ENCODE peak calls at places on chromosome 15, in seven cellular contexts. R, Y, V, S, M, T and H are unnamed samples.

GRCh38 chr15:89822951-89823701 is 8.5 kb upstream of the ANPEP start:
- DNase-seq in R (no peak), Y (peak), V (peak), S (peak), M (no peak), T (no peak), H (no peak)

GRCh38 chr15:74845581-74845980 is 2.6 kb upstream of the ULK3 start:
- DNase-seq in R (no peak), Y (no peak), V (no peak), S (no peak), M (no peak), T (no peak), H (no peak)

GRCh38 chr15:90539789-90540188 is 10.1 kb downstream of the CRTC3 start:
- DNase-seq in R (no peak), Y (no peak), V (no peak), S (no peak), M (no peak), T (no peak), H (no peak)

GRCh38 chr15:77568014-77568959 is 64.4 kb downstream of the LINGO1 start:
- DNase-seq in R (no peak), Y (no peak), V (no peak), S (no peak), M (no peak), T (no peak), H (no peak)

GRCh38 chr15:35690698-35691116 is 144.7 kb upstream of the DPH6 start:
- DNase-seq in R (no peak), Y (no peak), V (peak), S (no peak), M (no peak), T (no peak), H (peak)

GRCh38 chr15:74173545-74174215 is at the start of gene ISLR:
- DNase-seq in R (no peak), Y (peak), V (peak), S (no peak), M (no peak), T (no peak), H (no peak)

GRCh38 chr15:97235285-97235985 is 725.1 kb upstream of the ARRDC4 start:
- DNase-seq in R (peak), Y (peak), V (peak), S (peak), M (peak), T (peak), H (peak)

GRCh38 chr15:76163429-76164020 is 103.7 kb downstream of the TMEM266 start:
- DNase-seq in R (no peak), Y (no peak), V (peak), S (peak), M (no peak), T (no peak), H (peak)

GRCh38 chr15:25743909-25744275 is 119.2 kb downstream of the ATP10A start:
- DNase-seq in R (no peak), Y (no peak), V (no peak), S (no peak), M (no peak), T (no peak), H (no peak)

GRCh38 chr15:25741253-25741575 is 121.9 kb downstream of the ATP10A start:
- DNase-seq in R (no peak), Y (no peak), V (no peak), S (no peak), M (no peak), T (no peak), H (no peak)

GRCh38 chr15:25742421-25743159 is 120.5 kb downstream of the ATP10A start:
- DNase-seq in R (no peak), Y (no peak), V (no peak), S (no peak), M (no peak), T (peak), H (no peak)

GRCh38 chr15:25742008-25742407 is 121.1 kb downstream of the ATP10A start:
- DNase-seq in R (peak), Y (no peak), V (no peak), S (no peak), M (peak), T (peak), H (no peak)

DNA sequence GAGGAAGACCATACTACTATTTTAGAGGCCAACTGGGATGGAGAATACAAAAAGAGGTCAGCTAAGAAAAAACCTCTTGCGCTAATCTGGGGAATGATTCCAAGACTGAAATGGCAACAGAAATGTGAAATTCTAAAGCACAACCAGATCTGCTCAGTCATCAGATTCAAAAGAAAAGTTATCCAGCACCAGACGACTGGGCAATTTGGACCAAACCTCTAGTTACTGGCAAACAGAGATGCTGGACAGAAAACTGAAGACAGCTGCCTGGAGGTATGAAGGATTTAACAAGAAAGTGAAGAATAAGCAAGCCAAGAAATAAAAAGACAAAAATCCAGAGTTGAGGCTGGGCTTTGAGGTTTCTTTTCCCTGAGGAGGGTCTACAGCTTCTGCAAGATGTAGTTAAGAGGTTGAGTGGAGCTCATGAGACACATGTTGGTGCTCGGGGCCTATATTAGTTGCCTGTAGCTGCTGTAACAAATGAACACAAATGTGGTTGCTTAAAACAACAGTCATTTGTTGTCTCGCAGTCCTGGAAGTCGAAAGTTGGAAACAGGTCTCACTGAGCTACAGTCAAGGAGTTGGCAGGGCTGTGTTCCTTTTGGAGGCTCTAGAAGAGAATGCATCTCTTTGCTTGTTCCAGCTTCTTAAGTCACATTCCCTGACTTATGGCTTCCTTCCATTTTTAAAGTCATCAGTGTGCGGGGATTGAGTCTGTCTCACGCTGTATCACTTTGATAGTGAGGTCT is 119.8 kb downstream of the ATP10A start:
- DNase-seq in R (no peak), Y (no peak), V (peak), S (no peak), M (no peak), T (no peak), H (no peak)
- H2AK5ac ChIP-seq in R (no peak), Y (no peak), V (no peak), S (no peak), M (no peak), T (no peak), H (no peak)

GRCh38 chr15:60006808-60007346 is 2.8 kb downstream of the FOXB1 start:
- DNase-seq in R (no peak), Y (no peak), V (no peak), S (no peak), M (no peak), T (no peak), H (no peak)
- H3K4ac ChIP-seq in R (no peak), Y (no peak), V (no peak), S (no peak), M (no peak), T (no peak), H (no peak)

DNA sequence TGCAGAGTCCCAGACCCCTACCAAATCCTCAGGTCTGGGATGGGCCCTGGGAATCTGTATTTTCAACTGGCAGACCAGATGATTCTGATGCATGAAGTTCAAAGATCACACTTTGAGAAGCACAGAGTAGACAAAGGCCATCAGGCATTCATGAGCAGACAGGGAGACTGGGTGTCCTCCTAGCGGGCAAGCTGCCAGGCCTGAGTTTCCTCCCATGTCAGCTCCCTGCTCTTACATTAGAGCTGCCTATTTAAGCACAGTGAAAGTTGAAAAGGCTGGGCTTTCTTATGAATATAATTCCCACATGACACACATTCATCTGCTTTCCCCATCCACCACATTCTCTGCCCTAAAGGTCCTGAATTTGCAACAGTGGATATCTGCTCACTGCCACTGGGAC is 14.0 kb downstream of the CAPN3 start:
- DNase-seq in R (no peak), Y (no peak), V (no peak), S (no peak), M (no peak), T (no peak), H (no peak)
- H3K18ac ChIP-seq in R (no peak), Y (no peak), V (no peak), S (no peak), M (no peak), T (no peak), H (no peak)

GRCh38 chr15:99503411-99503810 is 62.4 kb upstream of the MEF2A start:
- DNase-seq in R (no peak), Y (no peak), V (no peak), S (no peak), M (no peak), T (no peak), H (no peak)

GRCh38 chr15:99504823-99505551 is 60.8 kb upstream of the MEF2A start:
- DNase-seq in R (no peak), Y (no peak), V (peak), S (no peak), M (peak), T (no peak), H (peak)

GRCh38 chr15:99502182-99502581 is 63.6 kb upstream of the MEF2A start:
- DNase-seq in R (no peak), Y (no peak), V (no peak), S (no peak), M (no peak), T (no peak), H (no peak)

GRCh38 chr15:99502661-99503060 is 63.1 kb upstream of the MEF2A start:
- DNase-seq in R (no peak), Y (no peak), V (no peak), S (no peak), M (no peak), T (no peak), H (no peak)

GRCh38 chr15:99504071-99504822 is 61.5 kb upstream of the MEF2A start:
- DNase-seq in R (no peak), Y (no peak), V (no peak), S (no peak), M (no peak), T (no peak), H (no peak)
- H2AK5ac ChIP-seq in R (no peak), Y (no peak), V (no peak), S (no peak), M (no peak), T (no peak), H (no peak)

DNA sequence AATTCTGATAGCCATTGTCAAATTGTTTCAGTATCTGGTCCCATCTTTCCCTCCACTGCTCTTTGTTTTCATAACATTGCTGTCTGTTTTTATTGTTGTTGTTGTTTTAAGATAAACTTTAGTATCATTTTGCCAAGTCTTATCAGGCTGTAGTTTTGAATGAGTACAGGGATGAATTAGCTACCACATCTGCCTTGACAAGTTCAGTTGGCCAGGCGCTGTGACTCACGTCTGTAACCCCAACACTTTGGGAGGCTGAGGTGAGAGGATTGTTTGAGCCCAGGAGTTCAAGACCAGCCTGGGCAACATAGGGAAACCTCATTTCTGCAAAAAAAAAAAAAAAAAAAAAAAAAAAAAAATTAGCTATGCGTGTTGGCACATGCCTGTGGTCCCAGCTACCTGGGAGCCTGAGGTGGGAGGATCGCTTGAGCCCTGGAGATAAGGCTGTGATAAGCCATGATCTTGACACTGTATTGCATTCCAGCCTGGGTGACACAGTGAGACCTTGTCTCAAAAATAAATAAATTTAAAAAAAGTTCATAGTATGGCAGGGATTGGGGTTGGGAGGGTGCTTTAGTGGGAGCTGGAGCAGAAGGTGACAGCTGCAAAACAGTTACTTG is 8.3 kb upstream of the ANKDD1A start:
- DNase-seq in R (no peak), Y (no peak), V (no peak), S (peak), M (no peak), T (no peak), H (no peak)
- H3K4ac ChIP-seq in R (no peak), Y (no peak), V (no peak), S (no peak), M (no peak), T (peak), H (no peak)

GRCh38 chr15:40847225-40847961 is 3.5 kb downstream of the SPINT1 start:
- DNase-seq in R (no peak), Y (peak), V (peak), S (no peak), M (peak), T (no peak), H (peak)

GRCh38 chr15:40854161-40854560 is 10.3 kb downstream of the SPINT1 start:
- DNase-seq in R (no peak), Y (no peak), V (no peak), S (no peak), M (no peak), T (no peak), H (no peak)

GRCh38 chr15:40853241-40853890 is 9.5 kb downstream of the SPINT1 start:
- DNase-seq in R (no peak), Y (no peak), V (no peak), S (no peak), M (no peak), T (no peak), H (no peak)

GRCh38 chr15:40852529-40852928 is 8.7 kb downstream of the SPINT1 start:
- DNase-seq in R (no peak), Y (no peak), V (no peak), S (no peak), M (no peak), T (no peak), H (no peak)

DNA sequence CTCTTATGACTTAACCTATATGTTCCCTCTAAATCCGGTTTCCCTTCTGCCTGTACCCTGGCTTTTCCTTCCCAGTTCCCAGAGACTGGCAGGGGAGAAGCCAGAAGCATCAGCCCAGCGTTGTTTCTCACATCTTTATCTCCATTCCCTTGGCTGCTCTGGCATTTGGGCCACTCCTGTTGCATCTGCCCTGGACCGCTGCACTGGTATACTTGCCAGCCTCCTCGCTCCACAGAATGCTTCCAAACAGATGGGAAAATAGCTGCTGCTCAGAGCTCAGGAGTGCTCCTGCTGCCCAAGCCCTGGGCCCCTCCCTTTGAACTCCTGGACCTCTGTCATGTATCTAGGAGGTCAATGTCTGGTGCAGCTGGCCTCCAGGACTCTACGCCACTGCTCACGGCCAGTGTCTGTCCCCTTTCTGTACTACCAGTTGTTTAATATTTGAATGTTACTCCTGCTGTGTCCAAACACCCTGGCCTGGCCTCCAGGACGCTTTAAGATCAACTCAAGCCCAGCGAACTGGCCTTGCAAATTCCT is 6.8 kb downstream of the SPINT1 start:
- DNase-seq in R (no peak), Y (no peak), V (no peak), S (no peak), M (no peak), T (no peak), H (no peak)
- H3K18ac ChIP-seq in R (no peak), Y (no peak), V (no peak), S (no peak), M (no peak), T (no peak), H (no peak)

DNA sequence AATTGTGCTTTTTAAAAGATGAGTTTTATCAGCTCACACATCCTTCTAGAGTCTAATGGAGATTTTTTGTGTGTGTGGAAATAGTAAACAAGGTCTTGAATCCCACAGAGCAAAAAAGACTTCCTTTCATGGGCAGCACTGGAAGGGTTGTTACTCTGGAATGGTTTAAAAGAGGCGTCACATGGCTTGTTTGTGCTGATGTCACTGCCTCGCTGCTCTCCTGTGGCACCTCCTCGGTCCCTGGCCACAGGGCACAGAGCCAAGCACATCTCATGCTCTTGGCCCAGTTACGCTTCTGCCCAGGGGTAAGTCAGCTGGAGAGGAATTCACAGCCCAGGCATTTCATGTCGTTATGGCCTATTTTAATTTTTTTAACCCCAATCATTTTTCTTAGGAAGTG is 53.2 kb downstream of the PGPEP1L start:
- DNase-seq in R (no peak), Y (no peak), V (peak), S (peak), M (no peak), T (no peak), H (peak)
- H2AK5ac ChIP-seq in R (no peak), Y (no peak), V (peak), S (no peak), M (no peak), T (no peak), H (no peak)

DNA sequence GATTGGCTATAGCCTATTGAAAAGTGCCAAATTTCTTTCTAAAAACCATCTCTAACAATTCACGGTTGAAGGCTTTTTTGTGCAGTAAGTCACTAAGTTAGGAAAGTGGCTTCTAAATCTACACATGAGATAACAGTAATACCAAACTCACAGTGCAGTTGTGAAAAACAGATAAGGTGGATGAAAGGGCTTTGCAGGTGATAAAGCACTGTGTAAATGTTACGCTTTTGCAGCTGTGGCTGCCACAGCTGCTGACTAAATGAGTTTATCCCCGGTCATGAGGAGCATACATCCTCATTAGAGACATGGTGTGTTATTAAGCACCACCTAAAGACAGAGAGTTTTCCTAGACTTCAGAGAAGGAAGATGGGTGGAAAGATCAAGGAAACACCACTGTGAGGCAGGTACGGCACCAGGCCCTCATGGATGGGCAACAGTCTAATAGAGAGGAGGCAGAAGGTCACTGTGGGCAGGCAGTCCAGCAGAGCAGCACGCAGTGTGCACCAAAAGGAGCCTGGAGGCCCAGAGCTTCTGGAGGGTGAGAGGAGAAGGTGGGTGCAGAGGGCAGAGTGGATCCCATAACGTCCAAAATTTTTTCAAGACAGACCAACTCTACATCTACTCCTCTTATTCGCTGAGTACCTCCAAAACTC is 68.5 kb downstream of the FMN1 start:
- DNase-seq in R (no peak), Y (no peak), V (no peak), S (no peak), M (peak), T (no peak), H (no peak)
- H3K4ac ChIP-seq in R (no peak), Y (no peak), V (peak), S (no peak), M (no peak), T (no peak), H (peak)

GRCh38 chr15:29972051-29972450 is 110.7 kb upstream of the GOLGA8J start:
- DNase-seq in R (no peak), Y (no peak), V (no peak), S (no peak), M (no peak), T (no peak), H (no peak)

GRCh38 chr15:29968099-29968892 is 114.5 kb upstream of the GOLGA8J start:
- DNase-seq in R (peak), Y (peak), V (no peak), S (peak), M (peak), T (peak), H (no peak)

GRCh38 chr15:29969587-29970401 is 113.0 kb upstream of the GOLGA8J start:
- DNase-seq in R (no peak), Y (no peak), V (no peak), S (no peak), M (no peak), T (no peak), H (no peak)

GRCh38 chr15:29970402-29970695 is 112.4 kb upstream of the GOLGA8J start:
- DNase-seq in R (no peak), Y (no peak), V (no peak), S (no peak), M (no peak), T (no peak), H (peak)
- H3K18ac ChIP-seq in R (no peak), Y (no peak), V (no peak), S (no peak), M (no peak), T (no peak), H (no peak)

GRCh38 chr15:72609862-72610261 is 44.6 kb upstream of the GOLGA6B start:
- DNase-seq in R (no peak), Y (no peak), V (no peak), S (no peak), M (no peak), T (no peak), H (no peak)

GRCh38 chr15:72599855-72600464 is 54.5 kb upstream of the GOLGA6B start:
- DNase-seq in R (no peak), Y (no peak), V (peak), S (peak), M (peak), T (no peak), H (peak)

DNA sequence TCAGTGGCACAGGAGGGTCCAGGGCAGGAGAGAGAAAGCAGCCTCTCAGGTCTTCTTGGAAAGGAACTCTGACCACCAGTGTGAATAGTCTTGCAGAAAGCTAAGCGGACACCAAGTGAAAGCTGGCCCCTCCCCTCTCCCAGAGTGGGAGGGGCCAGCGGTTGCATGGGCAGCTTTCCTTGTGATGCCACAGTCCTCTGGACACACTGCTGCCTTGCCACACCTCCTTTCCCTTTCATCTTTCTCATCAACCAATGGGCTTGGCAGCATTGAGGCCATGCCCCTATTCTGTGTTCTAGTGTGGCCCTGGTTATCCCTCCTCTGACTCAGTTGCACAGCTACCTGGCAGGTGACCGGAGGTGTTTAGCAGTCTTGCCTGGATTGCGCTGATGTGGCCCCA is 49.7 kb upstream of the GOLGA6B start:
- DNase-seq in R (peak), Y (peak), V (no peak), S (peak), M (peak), T (no peak), H (peak)
- H2AK5ac ChIP-seq in R (no peak), Y (no peak), V (no peak), S (no peak), M (no peak), T (no peak), H (no peak)